ENCODE peak calls at places on chromosome 1, in five cellular contexts. F is T-helper 1 cell; H is stimulated activated CD8-positive, alpha-beta memory T cell treated with anti-CD3 and anti-CD28 coated beads, Interleukin-15, amount 100 ng/mL, for 1 hour; K is NCI-H524; O is RCC 7860. X is an unnamed sample.

GRCh38 chr1:205269711-205270110 is 42.0 kb downstream of the TMCC2 start:
- DNase-seq in K (no peak), O (no peak), F (no peak), H (no peak), X (no peak)

GRCh38 chr1:30052178-30052577 is 671.2 kb downstream of the MATN1 start:
- DNase-seq in F (no peak), H (no peak), O (no peak), K (no peak), X (no peak)

GRCh38 chr1:93629101-93630059 is 52.3 kb downstream of the BCAR3 start:
- DNase-seq in H (no peak), O (peak), K (peak), F (peak), X (peak)

GRCh38 chr1:86970938-86971337 is 56.5 kb downstream of the HS2ST1 start:
- DNase-seq in H (no peak), K (no peak), O (no peak), F (no peak), X (no peak)

GRCh38 chr1:59976194-59977074 is 49.9 kb upstream of the CYP2J2 start:
- DNase-seq in K (peak), F (peak), O (peak), H (peak), X (peak)

GRCh38 chr1:47023268-47024137 is at the start of gene CYP4X1:
- DNase-seq in O (no peak), F (no peak), K (no peak), H (no peak), X (no peak)

GRCh38 chr1:171257207-171258052 is 9.1 kb downstream of the FMO1 start:
- DNase-seq in K (no peak), H (no peak), F (no peak), O (no peak), X (peak)

GRCh38 chr1:66788231-66788939 is 12.7 kb downstream of the INSL5 start:
- DNase-seq in H (peak), K (no peak), O (no peak), F (peak), X (no peak)

GRCh38 chr1:225425211-225425786 is 2.5 kb downstream of the LBR start:
- DNase-seq in K (no peak), H (no peak), F (no peak), O (peak), X (no peak)

GRCh38 chr1:109193653-109194590 is 19.8 kb upstream of the SARS1 start:
- DNase-seq in F (peak), O (no peak), H (no peak), K (peak), X (no peak)

GRCh38 chr1:228058981-228059535 is 23.4 kb upstream of the ARF1 start:
- DNase-seq in H (no peak), O (no peak), K (no peak), F (peak), X (no peak)

GRCh38 chr1:22141948-22142314 is 966 bp downstream of the WNT4 start:
- DNase-seq in O (no peak), K (peak), F (no peak), H (no peak), X (peak)

GRCh38 chr1:169148472-169149252 is 42.2 kb downstream of the ATP1B1 start:
- DNase-seq in F (no peak), O (peak), K (no peak), H (no peak), X (peak)

GRCh38 chr1:61241411-61241838 is 159.1 kb downstream of the NFIA start:
- DNase-seq in O (peak), H (no peak), K (no peak), F (no peak), X (peak)

GRCh38 chr1:84889437-84889836 is 3.6 kb downstream of the LPAR3 start:
- DNase-seq in H (no peak), F (no peak), O (no peak), K (no peak), X (no peak)

GRCh38 chr1:156806512-156807440 is 9.9 kb downstream of the SH2D2A start:
- DNase-seq in K (no peak), O (no peak), F (no peak), H (no peak), X (no peak)

GRCh38 chr1:71828431-71829012 is 453.8 kb downstream of the NEGR1 start:
- DNase-seq in O (no peak), K (no peak), H (no peak), F (no peak), X (no peak)

GRCh38 chr1:49765034-49765433 is 258.7 kb downstream of the AGBL4 start:
- DNase-seq in F (no peak), O (no peak), K (peak), H (no peak), X (no peak)

GRCh38 chr1:175839678-175840669 is 96.6 kb upstream of the TNR start:
- DNase-seq in H (no peak), K (no peak), F (no peak), O (no peak), X (no peak)

GRCh38 chr1:61220531-61220930 is 138.2 kb downstream of the NFIA start:
- DNase-seq in O (no peak), K (no peak), H (no peak), F (no peak), X (no peak)

X was measured in Caki2.